ENCODE peak calls at places on chromosomes 3 and 15, in six cellular contexts. X is MM.1S, K is T1000, F is MCF 10A, Y is left cardiac atrium, J is tibial artery. I is an unnamed sample.

GRCh38 chr3:58326267-58326932 is 6.3 kb upstream of the PXK start:
- DNase-seq in X (no peak), K (no peak), F (no peak), Y (no peak), J (no peak), I (no peak)

GRCh38 chr3:11212784-11213183 is 58.5 kb downstream of the HRH1 start:
- DNase-seq in X (no peak), K (no peak), F (no peak), Y (no peak), J (no peak), I (no peak)

GRCh38 chr15:60528530-60528929 is 49.6 kb upstream of the ICE2 start:
- DNase-seq in X (peak), K (no peak), F (peak), Y (no peak), J (no peak), I (no peak)

GRCh38 chr15:27039163-27039562 is 68.2 kb downstream of the GABRG3 start:
- DNase-seq in X (no peak), K (no peak), F (no peak), Y (no peak), J (no peak), I (no peak)

GRCh38 chr15:61011576-61012336 is 217.3 kb downstream of the RORA start:
- DNase-seq in X (no peak), K (no peak), F (no peak), Y (no peak), J (no peak), I (no peak)

GRCh38 chr3:52847726-52848125 is 12.9 kb upstream of the MUSTN1 start:
- DNase-seq in X (no peak), K (no peak), F (no peak), Y (no peak), J (no peak), I (no peak)

GRCh38 chr3:35633332-35634124 is 5.8 kb upstream of the ARPP21 start:
- DNase-seq in X (no peak), K (no peak), F (no peak), Y (no peak), J (no peak), I (no peak)

GRCh38 chr3:188881954-188882641 is 289.7 kb upstream of the TPRG1 start:
- DNase-seq in X (no peak), K (no peak), F (peak), Y (no peak), J (no peak), I (no peak)

GRCh38 chr3:27312044-27312668 is 57.0 kb downstream of the NEK10 start:
- DNase-seq in X (peak), K (peak), F (peak), Y (no peak), J (no peak), I (no peak)

GRCh38 chr15:23854535-23855252 is 167.6 kb upstream of the NDN start:
- DNase-seq in X (peak), K (no peak), F (no peak), Y (no peak), J (no peak), I (no peak)

GRCh38 chr3:165778456-165778855 is 58.8 kb downstream of the BCHE start:
- DNase-seq in X (no peak), K (no peak), F (no peak), Y (no peak), J (no peak), I (no peak)

GRCh38 chr15:67101981-67102929 is 36.9 kb downstream of the SMAD3 start:
- DNase-seq in X (peak), K (no peak), F (peak), Y (no peak), J (no peak), I (no peak)

GRCh38 chr3:180142472-180142871 is 105.7 kb upstream of the PEX5L start:
- DNase-seq in X (no peak), K (no peak), F (no peak), Y (no peak), J (no peak), I (no peak)

GRCh38 chr15:82966671-82967071 is 14.2 kb upstream of the HOMER2 start:
- DNase-seq in X (peak), K (no peak), F (no peak), Y (no peak), J (no peak), I (no peak)

GRCh38 chr3:12922299-12922698 is 80.9 kb upstream of the RPL32 start:
- DNase-seq in X (no peak), K (no peak), F (no peak), Y (no peak), J (no peak), I (no peak)

GRCh38 chr3:10330319-10330718 is 9.4 kb upstream of the SEC13 start:
- DNase-seq in X (no peak), K (no peak), F (no peak), Y (no peak), J (no peak), I (no peak)

GRCh38 chr3:143429628-143430514 is 310.3 kb downstream of the CHST2 start:
- DNase-seq in X (peak), K (no peak), F (no peak), Y (no peak), J (no peak), I (no peak)

I was measured in cortex of kidney.